ENCODE peak calls at places on chromosomes 1 and 21, in seven cellular contexts. One of them, this sample, is unnamed.

GRCh38 chr1:203186446-203187305 is at the start of gene CHI3L1:
- DNase-seq in HAP-1: no peak
- DNase-seq in HCEC 1CT: no peak
- DNase-seq in iris pigment epithelial cell: no peak
- DNase-seq in endothelial cell: no peak
- DNase-seq in ovary: peak
- DNase-seq in left colon: no peak
- DNase-seq in this sample: no peak

GRCh38 chr1:202662081-202662480 is 48.2 kb downstream of the SYT2 start:
- DNase-seq in HAP-1: no peak
- DNase-seq in HCEC 1CT: no peak
- DNase-seq in iris pigment epithelial cell: no peak
- DNase-seq in endothelial cell: no peak
- DNase-seq in ovary: no peak
- DNase-seq in left colon: no peak
- DNase-seq in this sample: no peak

GRCh38 chr1:15820478-15820877 is 13.0 kb upstream of the UQCRHL start:
- DNase-seq in HAP-1: no peak
- DNase-seq in HCEC 1CT: no peak
- DNase-seq in iris pigment epithelial cell: peak
- DNase-seq in endothelial cell: no peak
- DNase-seq in ovary: no peak
- DNase-seq in left colon: peak
- DNase-seq in this sample: no peak

GRCh38 chr1:36204347-36204909 is 19.8 kb upstream of the THRAP3 start:
- DNase-seq in HAP-1: no peak
- DNase-seq in HCEC 1CT: no peak
- DNase-seq in iris pigment epithelial cell: no peak
- DNase-seq in endothelial cell: no peak
- DNase-seq in ovary: peak
- DNase-seq in left colon: no peak
- DNase-seq in this sample: no peak

GRCh38 chr1:226738421-226738994 is 574 bp downstream of the ITPKB start:
- DNase-seq in HAP-1: peak
- DNase-seq in HCEC 1CT: peak
- DNase-seq in iris pigment epithelial cell: peak
- DNase-seq in endothelial cell: peak
- DNase-seq in ovary: peak
- DNase-seq in left colon: no peak
- DNase-seq in this sample: no peak

GRCh38 chr1:84758968-84759491 is 68.8 kb upstream of the SSX2IP start:
- DNase-seq in HAP-1: no peak
- DNase-seq in HCEC 1CT: peak
- DNase-seq in iris pigment epithelial cell: peak
- DNase-seq in endothelial cell: no peak
- DNase-seq in ovary: no peak
- DNase-seq in left colon: peak
- DNase-seq in this sample: no peak

GRCh38 chr21:32083175-32083574 is 195.7 kb downstream of the MIS18A start:
- DNase-seq in HAP-1: no peak
- DNase-seq in HCEC 1CT: no peak
- DNase-seq in iris pigment epithelial cell: no peak
- DNase-seq in endothelial cell: no peak
- DNase-seq in ovary: no peak
- DNase-seq in left colon: no peak
- DNase-seq in this sample: no peak

GRCh38 chr1:52825868-52826267 is 16.7 kb upstream of the ZYG11A start:
- DNase-seq in HAP-1: no peak
- DNase-seq in HCEC 1CT: peak
- DNase-seq in iris pigment epithelial cell: peak
- DNase-seq in endothelial cell: no peak
- DNase-seq in ovary: no peak
- DNase-seq in left colon: no peak
- DNase-seq in this sample: no peak

GRCh38 chr1:6438047-6438525 is 13.5 kb downstream of the ESPN start:
- DNase-seq in HAP-1: peak
- DNase-seq in HCEC 1CT: peak
- DNase-seq in iris pigment epithelial cell: peak
- DNase-seq in endothelial cell: peak
- DNase-seq in ovary: peak
- DNase-seq in left colon: no peak
- DNase-seq in this sample: no peak

GRCh38 chr1:3741566-3742438 is 10.4 kb upstream of the CCDC27 start:
- DNase-seq in HAP-1: no peak
- DNase-seq in HCEC 1CT: no peak
- DNase-seq in iris pigment epithelial cell: no peak
- DNase-seq in endothelial cell: no peak
- DNase-seq in ovary: no peak
- DNase-seq in left colon: no peak
- DNase-seq in this sample: no peak

This sample was measured in NCI-H1048.